ENCODE peak calls at places on chromosomes 4 and X, in nine cellular contexts. One of them, this sample, is unnamed.

GRCh38 chrX:124030520-124030919 is 69.0 kb downstream of the STAG2 start:
- DNase-seq in thyroid gland: no peak
- DNase-seq in breast epithelium: no peak
- DNase-seq in HepG2: no peak
- DNase-seq in A549: no peak
- DNase-seq in stomach: no peak
- DNase-seq in sigmoid colon: no peak
- DNase-seq in body of pancreas: no peak
- DNase-seq in heart left ventricle: no peak
- DNase-seq in this sample: no peak

GRCh38 chr4:24368801-24369200 is 215.6 kb downstream of the DHX15 start:
- DNase-seq in HepG2: no peak
- DNase-seq in A549: no peak
- DNase-seq in body of pancreas: no peak
- DNase-seq in sigmoid colon: no peak
- DNase-seq in stomach: no peak
- DNase-seq in thyroid gland: no peak
- DNase-seq in breast epithelium: no peak
- DNase-seq in heart left ventricle: no peak
- DNase-seq in this sample: no peak

GRCh38 chr4:970046-970745 is 3.2 kb downstream of the DGKQ start:
- DNase-seq in breast epithelium: no peak
- DNase-seq in HepG2: no peak
- DNase-seq in stomach: no peak
- DNase-seq in sigmoid colon: no peak
- DNase-seq in heart left ventricle: peak; percentile 13
- DNase-seq in body of pancreas: no peak
- DNase-seq in thyroid gland: no peak
- DNase-seq in A549: no peak
- DNase-seq in this sample: no peak

GRCh38 chrX:107935200-107935599 is 47.0 kb downstream of the TEX13B start:
- DNase-seq in HepG2: no peak
- DNase-seq in A549: peak; percentile 40
- DNase-seq in heart left ventricle: peak; percentile 17
- DNase-seq in breast epithelium: no peak
- DNase-seq in body of pancreas: no peak
- DNase-seq in sigmoid colon: no peak
- DNase-seq in stomach: no peak
- DNase-seq in thyroid gland: peak; percentile 3
- DNase-seq in this sample: no peak

GRCh38 chrX:989959-990510 is 222.4 kb downstream of the CRLF2 start:
- DNase-seq in HepG2: no peak
- DNase-seq in heart left ventricle: peak; percentile 88
- DNase-seq in body of pancreas: peak; percentile 33
- DNase-seq in stomach: peak; percentile 68
- DNase-seq in A549: peak; percentile 99
- DNase-seq in thyroid gland: peak; percentile 45
- DNase-seq in sigmoid colon: peak; percentile 96
- DNase-seq in breast epithelium: no peak
- DNase-seq in this sample: peak; percentile 34

GRCh38 chrX:70041993-70042392 is 7.7 kb downstream of the AWAT2 start:
- DNase-seq in stomach: no peak
- DNase-seq in sigmoid colon: no peak
- DNase-seq in thyroid gland: no peak
- DNase-seq in A549: no peak
- DNase-seq in body of pancreas: no peak
- DNase-seq in breast epithelium: no peak
- DNase-seq in heart left ventricle: no peak
- DNase-seq in HepG2: no peak
- DNase-seq in this sample: no peak

GRCh38 chr4:100347241-100347640 is 157.0 kb upstream of the DDIT4L start:
- DNase-seq in heart left ventricle: no peak
- DNase-seq in stomach: no peak
- DNase-seq in thyroid gland: no peak
- DNase-seq in A549: no peak
- DNase-seq in sigmoid colon: no peak
- DNase-seq in HepG2: no peak
- DNase-seq in breast epithelium: no peak
- DNase-seq in body of pancreas: no peak
- DNase-seq in this sample: no peak

GRCh38 chr4:151992755-151993154 is 231.9 kb upstream of the GATB start:
- DNase-seq in HepG2: no peak
- DNase-seq in A549: no peak
- DNase-seq in stomach: no peak
- DNase-seq in sigmoid colon: no peak
- DNase-seq in breast epithelium: no peak
- DNase-seq in thyroid gland: no peak
- DNase-seq in body of pancreas: no peak
- DNase-seq in heart left ventricle: no peak
- DNase-seq in this sample: no peak

GRCh38 chr4:38759077-38759789 is 23.6 kb downstream of the TLR10 start:
- DNase-seq in heart left ventricle: peak; percentile 63
- DNase-seq in stomach: peak; percentile 52
- DNase-seq in breast epithelium: no peak
- DNase-seq in HepG2: peak; percentile 39
- DNase-seq in sigmoid colon: peak; percentile 81
- DNase-seq in thyroid gland: peak; percentile 44
- DNase-seq in body of pancreas: peak; percentile 58
- DNase-seq in A549: peak; percentile 43
- DNase-seq in this sample: peak; percentile 61

GRCh38 chr4:122635205-122635604 is 14.3 kb upstream of the IL21 start:
- DNase-seq in A549: no peak
- DNase-seq in body of pancreas: no peak
- DNase-seq in heart left ventricle: no peak
- DNase-seq in thyroid gland: no peak
- DNase-seq in stomach: no peak
- DNase-seq in sigmoid colon: no peak
- DNase-seq in breast epithelium: no peak
- DNase-seq in HepG2: no peak
- DNase-seq in this sample: no peak

GRCh38 chrX:140765043-140765784 is 55.7 kb downstream of the LINC00632 start:
- DNase-seq in thyroid gland: no peak
- DNase-seq in heart left ventricle: no peak
- DNase-seq in sigmoid colon: peak; percentile 58
- DNase-seq in body of pancreas: no peak
- DNase-seq in breast epithelium: no peak
- DNase-seq in A549: peak; percentile 31
- DNase-seq in stomach: no peak
- DNase-seq in HepG2: no peak
- DNase-seq in this sample: no peak

DNA sequence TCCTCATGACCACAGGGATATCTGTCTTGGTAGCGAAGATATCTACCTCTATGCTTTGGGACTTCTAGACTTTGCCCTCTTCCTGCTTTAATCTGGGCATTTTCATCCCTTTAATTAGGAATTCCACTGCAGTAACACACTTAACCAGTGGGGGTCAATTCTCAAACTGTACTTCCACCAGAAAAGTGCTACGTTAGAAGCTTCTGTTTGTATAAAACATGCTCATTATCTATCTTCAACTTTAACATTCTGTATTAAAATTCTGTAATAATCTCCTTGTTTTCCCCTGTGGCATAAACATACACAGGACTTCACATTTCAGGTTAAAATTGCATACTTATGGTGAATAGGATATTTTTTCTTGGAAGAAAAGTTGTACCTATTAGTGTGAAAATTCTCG is 105.6 kb downstream of the AMMECR1 start:
- DNase-seq in sigmoid colon: no peak
- DNase-seq in body of pancreas: no peak
- DNase-seq in A549: peak; percentile 15
- DNase-seq in heart left ventricle: no peak
- DNase-seq in stomach: no peak
- DNase-seq in HepG2: no peak
- DNase-seq in breast epithelium: no peak
- DNase-seq in thyroid gland: no peak
- DNase-seq in this sample: no peak
- TF ChIP-seq CTCF in sigmoid colon: no peak
- TF ChIP-seq CTCF in body of pancreas: no peak
- TF ChIP-seq CTCF in A549: no peak
- TF ChIP-seq CTCF in heart left ventricle: no peak
- TF ChIP-seq CTCF in stomach: no peak
- TF ChIP-seq CTCF in HepG2: no peak
- TF ChIP-seq CTCF in breast epithelium: no peak
- TF ChIP-seq CTCF in thyroid gland: no peak
- TF ChIP-seq CTCF in this sample: no peak

DNA sequence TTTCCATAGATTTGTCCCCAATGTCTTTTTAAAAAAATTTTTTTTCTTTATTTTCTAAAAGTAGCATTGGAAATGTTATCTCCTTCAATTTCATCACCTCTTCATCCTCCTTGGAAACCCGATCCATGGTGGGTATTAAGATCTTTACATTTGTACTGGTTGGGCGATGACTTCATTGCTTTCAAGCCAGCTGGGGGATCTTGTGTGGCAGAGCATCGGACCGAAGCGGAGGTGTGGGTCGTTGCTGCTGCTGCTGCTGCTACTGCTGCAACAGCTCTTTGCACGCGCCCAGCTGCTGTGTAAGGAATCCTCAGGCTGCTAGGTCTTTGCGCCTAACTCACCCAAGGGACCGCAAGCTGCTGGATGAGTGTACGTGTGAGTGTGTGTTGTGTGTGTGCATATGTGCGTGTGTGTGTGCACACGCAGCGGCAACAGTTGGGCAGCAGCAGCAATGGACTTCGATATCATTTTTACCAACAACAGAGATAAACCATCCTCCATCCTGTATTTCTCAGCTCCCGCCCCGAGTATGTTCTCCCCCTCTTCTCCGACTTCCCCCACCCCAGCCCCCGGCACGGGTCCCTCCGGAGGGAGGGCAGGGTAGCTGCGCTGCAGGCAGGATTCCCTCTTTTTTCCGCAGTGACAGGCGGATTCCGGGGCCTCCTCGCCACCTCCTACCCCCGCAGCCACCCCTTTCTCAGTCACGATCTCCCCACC is 768 bp upstream of the CDKL5 start:
- DNase-seq in breast epithelium: no peak
- DNase-seq in stomach: no peak
- DNase-seq in A549: peak; percentile 70
- DNase-seq in body of pancreas: peak; percentile 18
- DNase-seq in thyroid gland: peak; percentile 30
- DNase-seq in heart left ventricle: peak; percentile 32
- DNase-seq in HepG2: no peak
- DNase-seq in sigmoid colon: peak; percentile 69
- DNase-seq in this sample: no peak
- TF ChIP-seq POLR2A in breast epithelium: no peak
- TF ChIP-seq POLR2A in stomach: no peak
- TF ChIP-seq POLR2A in A549: no peak
- TF ChIP-seq POLR2A in body of pancreas: no peak
- TF ChIP-seq POLR2A in thyroid gland: no peak
- TF ChIP-seq POLR2A in heart left ventricle: no peak
- TF ChIP-seq POLR2A in HepG2: no peak
- TF ChIP-seq POLR2A in sigmoid colon: no peak
- TF ChIP-seq POLR2A in this sample: no peak

GRCh38 chrX:118455013-118455412 is 40.6 kb upstream of the DOCK11 start:
- DNase-seq in body of pancreas: no peak
- DNase-seq in thyroid gland: no peak
- DNase-seq in stomach: no peak
- DNase-seq in sigmoid colon: no peak
- DNase-seq in HepG2: no peak
- DNase-seq in A549: no peak
- DNase-seq in breast epithelium: no peak
- DNase-seq in heart left ventricle: no peak
- DNase-seq in this sample: no peak

GRCh38 chrX:118459494-118459893 is 36.1 kb upstream of the DOCK11 start:
- DNase-seq in body of pancreas: no peak
- DNase-seq in A549: peak; percentile 47
- DNase-seq in stomach: no peak
- DNase-seq in breast epithelium: no peak
- DNase-seq in thyroid gland: no peak
- DNase-seq in heart left ventricle: no peak
- DNase-seq in HepG2: peak; percentile 23
- DNase-seq in sigmoid colon: no peak
- DNase-seq in this sample: no peak
- TF ChIP-seq CTCF in body of pancreas: peak; percentile 42
- TF ChIP-seq CTCF in A549: peak; percentile 65
- TF ChIP-seq CTCF in stomach: no peak
- TF ChIP-seq CTCF in breast epithelium: peak; percentile 44
- TF ChIP-seq CTCF in thyroid gland: peak; percentile 66
- TF ChIP-seq CTCF in heart left ventricle: peak; percentile 27
- TF ChIP-seq CTCF in HepG2: peak; percentile 49
- TF ChIP-seq CTCF in sigmoid colon: peak; percentile 48
- TF ChIP-seq CTCF in this sample: peak; percentile 31

GRCh38 chr4:7939377-7940108 is at the start of gene AFAP1:
- DNase-seq in stomach: peak; percentile 89
- DNase-seq in body of pancreas: peak; percentile 89
- DNase-seq in sigmoid colon: peak; percentile 94
- DNase-seq in HepG2: peak; percentile 66
- DNase-seq in breast epithelium: peak; percentile 85
- DNase-seq in A549: peak; percentile 69
- DNase-seq in thyroid gland: peak; percentile 88
- DNase-seq in heart left ventricle: peak; percentile 92
- DNase-seq in this sample: peak; percentile 81
- TF ChIP-seq POLR2A in stomach: no peak
- TF ChIP-seq POLR2A in body of pancreas: peak; percentile 78
- TF ChIP-seq POLR2A in sigmoid colon: peak; percentile 79
- TF ChIP-seq POLR2A in HepG2: no peak
- TF ChIP-seq POLR2A in breast epithelium: no peak
- TF ChIP-seq POLR2A in A549: peak; percentile 26
- TF ChIP-seq POLR2A in thyroid gland: no peak
- TF ChIP-seq POLR2A in heart left ventricle: peak; percentile 73
- TF ChIP-seq POLR2A in this sample: peak; percentile 90

GRCh38 chrX:48992341-48992740 is 9.7 kb downstream of the GRIPAP1 start:
- DNase-seq in heart left ventricle: no peak
- DNase-seq in body of pancreas: no peak
- DNase-seq in sigmoid colon: peak; percentile 2
- DNase-seq in HepG2: no peak
- DNase-seq in stomach: no peak
- DNase-seq in A549: no peak
- DNase-seq in thyroid gland: no peak
- DNase-seq in breast epithelium: no peak
- DNase-seq in this sample: no peak

GRCh38 chrX:48989483-48989882 is 12.6 kb downstream of the GRIPAP1 start:
- DNase-seq in A549: no peak
- DNase-seq in thyroid gland: no peak
- DNase-seq in HepG2: no peak
- DNase-seq in stomach: no peak
- DNase-seq in body of pancreas: no peak
- DNase-seq in sigmoid colon: peak; percentile 54
- DNase-seq in heart left ventricle: no peak
- DNase-seq in breast epithelium: no peak
- DNase-seq in this sample: no peak
- TF ChIP-seq CTCF in A549: no peak
- TF ChIP-seq CTCF in thyroid gland: no peak
- TF ChIP-seq CTCF in HepG2: no peak
- TF ChIP-seq CTCF in stomach: no peak
- TF ChIP-seq CTCF in body of pancreas: no peak
- TF ChIP-seq CTCF in sigmoid colon: no peak
- TF ChIP-seq CTCF in heart left ventricle: no peak
- TF ChIP-seq CTCF in breast epithelium: no peak
- TF ChIP-seq CTCF in this sample: no peak

This sample was measured in tibial nerve.